ENCODE peak calls at places on chromosomes 3 and 15, in five cellular contexts. S, T, P, K and H are unnamed samples.

GRCh38 chr3:57206423-57206822 is 6.6 kb upstream of the HESX1 start:
- DNase-seq in S (no peak), T (no peak), P (no peak), K (no peak), H (no peak)

GRCh38 chr3:183774631-183775030 is 50.7 kb downstream of the MAP6D1 start:
- DNase-seq in S (no peak), T (no peak), P (no peak), K (no peak), H (no peak)

GRCh38 chr3:98954806-98955205 is 53.3 kb upstream of the DCBLD2 start:
- DNase-seq in S (no peak), T (no peak), P (peak), K (no peak), H (no peak)

GRCh38 chr3:35448121-35448520 is 191.2 kb upstream of the ARPP21 start:
- DNase-seq in S (no peak), T (no peak), P (no peak), K (no peak), H (no peak)

GRCh38 chr3:71461098-71461497 is 122.4 kb downstream of the FOXP1 start:
- DNase-seq in S (no peak), T (no peak), P (no peak), K (no peak), H (no peak)

GRCh38 chr15:82298520-82298919 is 35.9 kb downstream of the SAXO2 start:
- DNase-seq in S (no peak), T (no peak), P (no peak), K (peak), H (no peak)

GRCh38 chr3:28308196-28308595 is 40.3 kb upstream of the ZCWPW2 start:
- DNase-seq in S (no peak), T (no peak), P (no peak), K (no peak), H (no peak)

GRCh38 chr3:189529468-189529867 is 101.7 kb upstream of the TP63 start:
- DNase-seq in S (no peak), T (no peak), P (peak), K (no peak), H (no peak)

GRCh38 chr3:17094551-17094950 is 209.8 kb downstream of the PLCL2 start:
- DNase-seq in S (no peak), T (no peak), P (no peak), K (no peak), H (no peak)

GRCh38 chr3:108202834-108203233 is 19.4 kb downstream of the IFT57 start:
- DNase-seq in S (no peak), T (no peak), P (no peak), K (no peak), H (no peak)

GRCh38 chr3:111080357-111080937 is 8.8 kb downstream of the NECTIN3 start:
- DNase-seq in S (no peak), T (peak), P (peak), K (no peak), H (no peak)

GRCh38 chr3:157906627-157907026 is 199.6 kb downstream of the SHOX2 start:
- DNase-seq in S (no peak), T (peak), P (no peak), K (no peak), H (no peak)

GRCh38 chr3:108391917-108392585 is 95.7 kb downstream of the HHLA2 start:
- DNase-seq in S (no peak), T (peak), P (peak), K (no peak), H (no peak)

GRCh38 chr15:40873625-40874561 is at the start of gene RHOV:
- DNase-seq in S (peak), T (peak), P (peak), K (no peak), H (no peak)

GRCh38 chr3:50584391-50584790 is 15.1 kb downstream of the HEMK1 start:
- DNase-seq in S (no peak), T (no peak), P (no peak), K (no peak), H (no peak)

GRCh38 chr3:119427669-119428068 is 35.7 kb downstream of the TMEM39A start:
- DNase-seq in S (no peak), T (no peak), P (no peak), K (no peak), H (no peak)

GRCh38 chr3:127712881-127713771 is 40.4 kb downstream of the ABTB1 start:
- DNase-seq in S (no peak), T (no peak), P (no peak), K (no peak), H (no peak)

GRCh38 chr3:37024820-37025405 is 31.6 kb downstream of the MLH1 start:
- DNase-seq in S (no peak), T (no peak), P (no peak), K (no peak), H (no peak)

GRCh38 chr3:187130346-187131066 is 8.8 kb downstream of the RPL39L start:
- DNase-seq in S (no peak), T (no peak), P (peak), K (peak), H (no peak)

GRCh38 chr15:46441294-46442062 is 806.6 kb downstream of the SQOR start:
- DNase-seq in S (no peak), T (no peak), P (peak), K (no peak), H (no peak)

GRCh38 chr3:146130881-146131371 is 30.1 kb downstream of the PLOD2 start:
- DNase-seq in S (no peak), T (no peak), P (no peak), K (no peak), H (no peak)

GRCh38 chr3:50269977-50270413 is 1.0 kb downstream of the SEMA3B start:
- DNase-seq in S (no peak), T (no peak), P (peak), K (no peak), H (no peak)

GRCh38 chr3:50971487-50971924 is 296.8 kb downstream of the DOCK3 start:
- DNase-seq in S (peak), T (peak), P (peak), K (peak), H (no peak)

GRCh38 chr3:13482106-13482690 is 2.1 kb downstream of the HDAC11 start:
- DNase-seq in S (no peak), T (no peak), P (no peak), K (no peak), H (no peak)

GRCh38 chr3:102142379-102143058 is 292.3 kb upstream of the ZPLD1 start:
- DNase-seq in S (no peak), T (no peak), P (no peak), K (no peak), H (no peak)

GRCh38 chr15:25378501-25378901 is 60.3 kb downstream of the UBE3A start:
- DNase-seq in S (no peak), T (no peak), P (no peak), K (no peak), H (no peak)